ENCODE peak calls at places on chromosome 20, in six cellular contexts. One of them, this sample, is unnamed.

GRCh38 chr20:55538261-55538908 is 466.9 kb downstream of the CBLN4 start:
- DNase-seq in pancreas: no peak
- DNase-seq in PC-3: peak
- DNase-seq in CD8-positive, alpha-beta T cell: no peak
- DNase-seq in BE2C: no peak
- DNase-seq in left ventricle myocardium inferior: no peak
- DNase-seq in this sample: no peak

GRCh38 chr20:54083459-54083858 is 13.1 kb upstream of the BCAS1 start:
- DNase-seq in pancreas: no peak
- DNase-seq in PC-3: no peak
- DNase-seq in CD8-positive, alpha-beta T cell: no peak
- DNase-seq in BE2C: no peak
- DNase-seq in left ventricle myocardium inferior: no peak
- DNase-seq in this sample: no peak

GRCh38 chr20:45725134-45725533 is 3.0 kb downstream of the SPINT4 start:
- DNase-seq in pancreas: no peak
- DNase-seq in PC-3: no peak
- DNase-seq in CD8-positive, alpha-beta T cell: no peak
- DNase-seq in BE2C: no peak
- DNase-seq in left ventricle myocardium inferior: no peak
- DNase-seq in this sample: no peak

GRCh38 chr20:1199981-1200380 is 3.3 kb upstream of the C20orf202 start:
- DNase-seq in pancreas: no peak
- DNase-seq in PC-3: no peak
- DNase-seq in CD8-positive, alpha-beta T cell: no peak
- DNase-seq in BE2C: no peak
- DNase-seq in left ventricle myocardium inferior: no peak
- DNase-seq in this sample: no peak

GRCh38 chr20:7392551-7392950 is 547.7 kb downstream of the HAO1 start:
- DNase-seq in pancreas: no peak
- DNase-seq in PC-3: no peak
- DNase-seq in CD8-positive, alpha-beta T cell: no peak
- DNase-seq in BE2C: no peak
- DNase-seq in left ventricle myocardium inferior: no peak
- DNase-seq in this sample: no peak

GRCh38 chr20:40287683-40288082 is 401.4 kb downstream of the MAFB start:
- DNase-seq in pancreas: no peak
- DNase-seq in PC-3: no peak
- DNase-seq in CD8-positive, alpha-beta T cell: no peak
- DNase-seq in BE2C: no peak
- DNase-seq in left ventricle myocardium inferior: no peak
- DNase-seq in this sample: no peak

GRCh38 chr20:46027245-46027853 is 1.7 kb upstream of the SLC12A5 start:
- DNase-seq in pancreas: no peak
- DNase-seq in PC-3: peak
- DNase-seq in CD8-positive, alpha-beta T cell: no peak
- DNase-seq in BE2C: no peak
- DNase-seq in left ventricle myocardium inferior: no peak
- DNase-seq in this sample: no peak

GRCh38 chr20:8837396-8837795 is 231.5 kb upstream of the PLCB4 start:
- DNase-seq in pancreas: no peak
- DNase-seq in PC-3: peak
- DNase-seq in CD8-positive, alpha-beta T cell: no peak
- DNase-seq in BE2C: no peak
- DNase-seq in left ventricle myocardium inferior: no peak
- DNase-seq in this sample: no peak

GRCh38 chr20:3209023-3209945 is at the start of gene ITPA:
- DNase-seq in pancreas: peak
- DNase-seq in PC-3: peak
- DNase-seq in CD8-positive, alpha-beta T cell: peak
- DNase-seq in BE2C: peak
- DNase-seq in left ventricle myocardium inferior: peak
- DNase-seq in this sample: no peak

GRCh38 chr20:5784735-5785134 is 34.5 kb downstream of the SHLD1 start:
- DNase-seq in pancreas: peak
- DNase-seq in PC-3: peak
- DNase-seq in CD8-positive, alpha-beta T cell: no peak
- DNase-seq in BE2C: no peak
- DNase-seq in left ventricle myocardium inferior: no peak
- DNase-seq in this sample: no peak

GRCh38 chr20:44032583-44033138 is 118.0 kb downstream of the TOX2 start:
- DNase-seq in pancreas: no peak
- DNase-seq in PC-3: no peak
- DNase-seq in CD8-positive, alpha-beta T cell: peak
- DNase-seq in BE2C: no peak
- DNase-seq in left ventricle myocardium inferior: no peak
- DNase-seq in this sample: no peak

GRCh38 chr20:41223112-41223511 is 85.8 kb downstream of the PLCG1 start:
- DNase-seq in pancreas: no peak
- DNase-seq in PC-3: no peak
- DNase-seq in CD8-positive, alpha-beta T cell: no peak
- DNase-seq in BE2C: no peak
- DNase-seq in left ventricle myocardium inferior: no peak
- DNase-seq in this sample: no peak

GRCh38 chr20:21190866-21191265 is 65.0 kb downstream of the KIZ start:
- DNase-seq in pancreas: no peak
- DNase-seq in PC-3: no peak
- DNase-seq in CD8-positive, alpha-beta T cell: no peak
- DNase-seq in BE2C: no peak
- DNase-seq in left ventricle myocardium inferior: no peak
- DNase-seq in this sample: no peak

GRCh38 chr20:21191839-21192238 is 66.0 kb downstream of the KIZ start:
- DNase-seq in pancreas: no peak
- DNase-seq in PC-3: no peak
- DNase-seq in CD8-positive, alpha-beta T cell: no peak
- DNase-seq in BE2C: no peak
- DNase-seq in left ventricle myocardium inferior: no peak
- DNase-seq in this sample: no peak

GRCh38 chr20:21185849-21186248 is 60.0 kb downstream of the KIZ start:
- DNase-seq in pancreas: no peak
- DNase-seq in PC-3: no peak
- DNase-seq in CD8-positive, alpha-beta T cell: no peak
- DNase-seq in BE2C: no peak
- DNase-seq in left ventricle myocardium inferior: no peak
- DNase-seq in this sample: no peak

GRCh38 chr20:21184810-21185209 is 58.9 kb downstream of the KIZ start:
- DNase-seq in pancreas: no peak
- DNase-seq in PC-3: peak
- DNase-seq in CD8-positive, alpha-beta T cell: no peak
- DNase-seq in BE2C: no peak
- DNase-seq in left ventricle myocardium inferior: no peak
- DNase-seq in this sample: no peak

DNA sequence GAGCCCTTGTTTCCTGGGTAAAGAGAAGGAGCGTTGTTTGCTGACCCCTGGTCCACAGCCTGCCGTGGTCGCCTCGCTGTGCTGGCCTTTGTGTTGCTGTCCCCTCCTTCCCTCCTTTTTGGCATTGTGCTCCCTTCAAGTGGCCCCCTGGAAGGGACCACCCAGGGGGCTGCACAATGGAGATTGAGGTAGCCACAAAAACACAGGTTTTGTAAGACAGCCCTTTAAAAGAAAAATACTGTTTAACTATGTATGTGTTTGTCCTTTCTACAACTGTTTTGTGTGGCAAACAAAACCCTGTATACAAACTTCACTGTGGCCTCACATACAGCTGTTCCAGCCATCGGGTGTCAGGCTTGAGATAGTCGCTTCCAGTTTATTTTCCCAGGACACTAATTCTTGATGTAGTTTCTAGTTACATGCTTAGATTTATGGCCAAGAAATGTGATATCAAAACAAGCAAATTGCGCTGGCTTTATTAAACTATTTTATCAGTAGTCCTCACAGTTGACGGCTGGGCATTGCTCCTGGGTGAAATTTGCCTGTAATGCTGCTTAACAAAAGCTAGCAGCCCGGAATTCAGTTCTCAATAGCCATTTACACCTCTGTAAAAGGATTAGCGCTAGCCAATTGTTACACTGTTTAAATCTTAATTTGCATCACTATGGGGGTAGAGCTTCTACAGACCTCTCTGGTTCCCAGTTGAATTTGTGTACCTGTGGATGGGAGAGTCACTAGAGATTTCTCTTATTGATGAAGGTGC is 64.1 kb downstream of the KIZ start:
- DNase-seq in pancreas: no peak
- DNase-seq in PC-3: no peak
- DNase-seq in CD8-positive, alpha-beta T cell: no peak
- DNase-seq in BE2C: no peak
- DNase-seq in left ventricle myocardium inferior: no peak
- DNase-seq in this sample: no peak
- H3K4me3 ChIP-seq in pancreas: no peak
- H3K4me3 ChIP-seq in PC-3: no peak
- H3K4me3 ChIP-seq in CD8-positive, alpha-beta T cell: no peak
- H3K4me3 ChIP-seq in BE2C: no peak
- H3K4me3 ChIP-seq in left ventricle myocardium inferior: no peak
- H3K4me3 ChIP-seq in this sample: no peak

GRCh38 chr20:34129518-34130162 is 17.6 kb upstream of the EIF2S2 start:
- DNase-seq in pancreas: peak
- DNase-seq in PC-3: peak
- DNase-seq in CD8-positive, alpha-beta T cell: peak
- DNase-seq in BE2C: peak
- DNase-seq in left ventricle myocardium inferior: peak
- DNase-seq in this sample: no peak
- H3K4me3 ChIP-seq in pancreas: no peak
- H3K4me3 ChIP-seq in PC-3: peak
- H3K4me3 ChIP-seq in CD8-positive, alpha-beta T cell: no peak
- H3K4me3 ChIP-seq in BE2C: peak
- H3K4me3 ChIP-seq in left ventricle myocardium inferior: no peak
- H3K4me3 ChIP-seq in this sample: peak

GRCh38 chr20:14336667-14337066 is 745 bp downstream of the FLRT3 start:
- DNase-seq in pancreas: no peak
- DNase-seq in PC-3: peak
- DNase-seq in CD8-positive, alpha-beta T cell: no peak
- DNase-seq in BE2C: peak
- DNase-seq in left ventricle myocardium inferior: no peak
- DNase-seq in this sample: no peak
- H3K4me3 ChIP-seq in pancreas: peak
- H3K4me3 ChIP-seq in PC-3: peak
- H3K4me3 ChIP-seq in CD8-positive, alpha-beta T cell: no peak
- H3K4me3 ChIP-seq in BE2C: peak
- H3K4me3 ChIP-seq in left ventricle myocardium inferior: peak
- H3K4me3 ChIP-seq in this sample: peak

GRCh38 chr20:56807118-56807517 is 178.0 kb downstream of the TFAP2C start:
- DNase-seq in pancreas: no peak
- DNase-seq in PC-3: no peak
- DNase-seq in CD8-positive, alpha-beta T cell: no peak
- DNase-seq in BE2C: no peak
- DNase-seq in left ventricle myocardium inferior: no peak
- DNase-seq in this sample: no peak

GRCh38 chr20:56809668-56810067 is 180.6 kb downstream of the TFAP2C start:
- DNase-seq in pancreas: no peak
- DNase-seq in PC-3: no peak
- DNase-seq in CD8-positive, alpha-beta T cell: no peak
- DNase-seq in BE2C: no peak
- DNase-seq in left ventricle myocardium inferior: no peak
- DNase-seq in this sample: peak

GRCh38 chr20:56810141-56810540 is 181.0 kb downstream of the TFAP2C start:
- DNase-seq in pancreas: no peak
- DNase-seq in PC-3: no peak
- DNase-seq in CD8-positive, alpha-beta T cell: no peak
- DNase-seq in BE2C: no peak
- DNase-seq in left ventricle myocardium inferior: no peak
- DNase-seq in this sample: peak

GRCh38 chr20:56808732-56809131 is 179.6 kb downstream of the TFAP2C start:
- DNase-seq in pancreas: no peak
- DNase-seq in PC-3: no peak
- DNase-seq in CD8-positive, alpha-beta T cell: no peak
- DNase-seq in BE2C: no peak
- DNase-seq in left ventricle myocardium inferior: no peak
- DNase-seq in this sample: peak

GRCh38 chr20:56808119-56808725 is 179.1 kb downstream of the TFAP2C start:
- DNase-seq in pancreas: no peak
- DNase-seq in PC-3: no peak
- DNase-seq in CD8-positive, alpha-beta T cell: no peak
- DNase-seq in BE2C: no peak
- DNase-seq in left ventricle myocardium inferior: no peak
- DNase-seq in this sample: peak
- H3K4me3 ChIP-seq in pancreas: no peak
- H3K4me3 ChIP-seq in PC-3: no peak
- H3K4me3 ChIP-seq in CD8-positive, alpha-beta T cell: no peak
- H3K4me3 ChIP-seq in BE2C: no peak
- H3K4me3 ChIP-seq in left ventricle myocardium inferior: no peak
- H3K4me3 ChIP-seq in this sample: peak

GRCh38 chr20:11982289-11982957 is 64.7 kb downstream of the BTBD3 start:
- DNase-seq in pancreas: peak
- DNase-seq in PC-3: no peak
- DNase-seq in CD8-positive, alpha-beta T cell: no peak
- DNase-seq in BE2C: no peak
- DNase-seq in left ventricle myocardium inferior: no peak
- DNase-seq in this sample: no peak

GRCh38 chr20:11979306-11980128 is 61.8 kb downstream of the BTBD3 start:
- DNase-seq in pancreas: no peak
- DNase-seq in PC-3: no peak
- DNase-seq in CD8-positive, alpha-beta T cell: no peak
- DNase-seq in BE2C: no peak
- DNase-seq in left ventricle myocardium inferior: no peak
- DNase-seq in this sample: no peak

GRCh38 chr20:11981366-11981947 is 63.8 kb downstream of the BTBD3 start:
- DNase-seq in pancreas: no peak
- DNase-seq in PC-3: no peak
- DNase-seq in CD8-positive, alpha-beta T cell: no peak
- DNase-seq in BE2C: no peak
- DNase-seq in left ventricle myocardium inferior: no peak
- DNase-seq in this sample: no peak

GRCh38 chr20:11980263-11980662 is 62.6 kb downstream of the BTBD3 start:
- DNase-seq in pancreas: no peak
- DNase-seq in PC-3: no peak
- DNase-seq in CD8-positive, alpha-beta T cell: no peak
- DNase-seq in BE2C: no peak
- DNase-seq in left ventricle myocardium inferior: no peak
- DNase-seq in this sample: no peak

GRCh38 chr20:11982958-11983470 is 65.3 kb downstream of the BTBD3 start:
- DNase-seq in pancreas: no peak
- DNase-seq in PC-3: no peak
- DNase-seq in CD8-positive, alpha-beta T cell: no peak
- DNase-seq in BE2C: no peak
- DNase-seq in left ventricle myocardium inferior: no peak
- DNase-seq in this sample: no peak
- H3K4me3 ChIP-seq in pancreas: no peak
- H3K4me3 ChIP-seq in PC-3: peak
- H3K4me3 ChIP-seq in CD8-positive, alpha-beta T cell: no peak
- H3K4me3 ChIP-seq in BE2C: no peak
- H3K4me3 ChIP-seq in left ventricle myocardium inferior: no peak
- H3K4me3 ChIP-seq in this sample: no peak

GRCh38 chr20:31843288-31843687 is 2.1 kb downstream of the FOXS1 start:
- DNase-seq in pancreas: no peak
- DNase-seq in PC-3: no peak
- DNase-seq in CD8-positive, alpha-beta T cell: no peak
- DNase-seq in BE2C: no peak
- DNase-seq in left ventricle myocardium inferior: no peak
- DNase-seq in this sample: no peak
- H3K4me3 ChIP-seq in pancreas: no peak
- H3K4me3 ChIP-seq in PC-3: no peak
- H3K4me3 ChIP-seq in CD8-positive, alpha-beta T cell: no peak
- H3K4me3 ChIP-seq in BE2C: no peak
- H3K4me3 ChIP-seq in left ventricle myocardium inferior: peak
- H3K4me3 ChIP-seq in this sample: no peak

GRCh38 chr20:64077876-64078551 is 1.3 kb downstream of the RGS19 start:
- DNase-seq in pancreas: no peak
- DNase-seq in PC-3: no peak
- DNase-seq in CD8-positive, alpha-beta T cell: peak
- DNase-seq in BE2C: no peak
- DNase-seq in left ventricle myocardium inferior: no peak
- DNase-seq in this sample: no peak
- H3K4me3 ChIP-seq in pancreas: no peak
- H3K4me3 ChIP-seq in PC-3: peak
- H3K4me3 ChIP-seq in CD8-positive, alpha-beta T cell: peak
- H3K4me3 ChIP-seq in BE2C: peak
- H3K4me3 ChIP-seq in left ventricle myocardium inferior: peak
- H3K4me3 ChIP-seq in this sample: peak

GRCh38 chr20:38727602-38728236 is 3.4 kb downstream of the SLC32A1 start:
- DNase-seq in pancreas: no peak
- DNase-seq in PC-3: no peak
- DNase-seq in CD8-positive, alpha-beta T cell: no peak
- DNase-seq in BE2C: no peak
- DNase-seq in left ventricle myocardium inferior: no peak
- DNase-seq in this sample: no peak
- H3K4me3 ChIP-seq in pancreas: no peak
- H3K4me3 ChIP-seq in PC-3: no peak
- H3K4me3 ChIP-seq in CD8-positive, alpha-beta T cell: no peak
- H3K4me3 ChIP-seq in BE2C: no peak
- H3K4me3 ChIP-seq in left ventricle myocardium inferior: no peak
- H3K4me3 ChIP-seq in this sample: no peak

This sample was measured in breast epithelium.